ENCODE peak calls at places on chromosomes 13 and 19, in five cellular contexts. J is CD4-positive, alpha-beta T cell; D is uterus; U is AG04450; S is effector memory CD4-positive, alpha-beta T cell. P is an unnamed sample.

GRCh38 chr13:45242070-45242469 is 41.2 kb upstream of the KCTD4 start:
- DNase-seq in J (no peak), S (no peak), D (no peak), U (no peak), P (no peak)

GRCh38 chr19:51690359-51691121 is 2.6 kb upstream of the SPACA6 start:
- DNase-seq in U (peak), J (peak), S (peak), D (peak), P (peak)

GRCh38 chr19:31350693-31351211 is 1.5 kb upstream of the TSHZ3 start:
- DNase-seq in J (no peak), D (peak), S (no peak), U (no peak), P (peak)

GRCh38 chr13:80454245-80454644 is 113.3 kb upstream of the SPRY2 start:
- DNase-seq in J (no peak), U (no peak), D (no peak), S (no peak), P (no peak)

GRCh38 chr13:113816925-113817859 is 46.7 kb downstream of the GAS6 start:
- DNase-seq in J (peak), S (peak), D (peak), U (peak), P (peak)

GRCh38 chr13:89269737-89270136 is 1598.6 kb downstream of the SLITRK5 start:
- DNase-seq in S (no peak), U (no peak), J (no peak), D (no peak), P (no peak)

GRCh38 chr13:109756778-109757177 is 29.6 kb downstream of the IRS2 start:
- DNase-seq in D (no peak), J (no peak), U (no peak), S (no peak), P (no peak)

GRCh38 chr13:67416047-67416925 is 186.2 kb upstream of the PCDH9 start:
- DNase-seq in J (no peak), D (no peak), S (no peak), U (peak), P (no peak)

GRCh38 chr13:95201814-95202521 is 99.3 kb downstream of the ABCC4 start:
- DNase-seq in D (no peak), U (no peak), J (no peak), S (no peak), P (no peak)

GRCh38 chr13:33383724-33384577 is 98.4 kb upstream of the STARD13 start:
- DNase-seq in D (no peak), J (no peak), U (no peak), S (no peak), P (no peak)

GRCh38 chr13:66265446-66265845 is 964.7 kb downstream of the PCDH9 start:
- DNase-seq in D (no peak), U (no peak), J (no peak), S (no peak), P (no peak)

GRCh38 chr19:7512400-7512851 is 3.5 kb upstream of the ZNF358 start:
- DNase-seq in U (no peak), S (no peak), D (no peak), J (no peak), P (no peak)

GRCh38 chr13:50026788-50027473 is 11.7 kb downstream of the KCNRG start:
- DNase-seq in S (no peak), U (no peak), D (no peak), J (no peak), P (no peak)

GRCh38 chr19:52398091-52398461 is 427 bp downstream of the ZNF528 start:
- DNase-seq in S (no peak), U (no peak), D (no peak), J (no peak), P (no peak)

GRCh38 chr19:1040476-1041271 is 767 bp downstream of the ABCA7 start:
- DNase-seq in U (peak), D (peak), J (peak), S (peak), P (peak)

GRCh38 chr19:46785054-46785979 is 3.1 kb downstream of the SLC1A5 start:
- DNase-seq in U (no peak), D (no peak), J (no peak), S (no peak), P (no peak)

DNA sequence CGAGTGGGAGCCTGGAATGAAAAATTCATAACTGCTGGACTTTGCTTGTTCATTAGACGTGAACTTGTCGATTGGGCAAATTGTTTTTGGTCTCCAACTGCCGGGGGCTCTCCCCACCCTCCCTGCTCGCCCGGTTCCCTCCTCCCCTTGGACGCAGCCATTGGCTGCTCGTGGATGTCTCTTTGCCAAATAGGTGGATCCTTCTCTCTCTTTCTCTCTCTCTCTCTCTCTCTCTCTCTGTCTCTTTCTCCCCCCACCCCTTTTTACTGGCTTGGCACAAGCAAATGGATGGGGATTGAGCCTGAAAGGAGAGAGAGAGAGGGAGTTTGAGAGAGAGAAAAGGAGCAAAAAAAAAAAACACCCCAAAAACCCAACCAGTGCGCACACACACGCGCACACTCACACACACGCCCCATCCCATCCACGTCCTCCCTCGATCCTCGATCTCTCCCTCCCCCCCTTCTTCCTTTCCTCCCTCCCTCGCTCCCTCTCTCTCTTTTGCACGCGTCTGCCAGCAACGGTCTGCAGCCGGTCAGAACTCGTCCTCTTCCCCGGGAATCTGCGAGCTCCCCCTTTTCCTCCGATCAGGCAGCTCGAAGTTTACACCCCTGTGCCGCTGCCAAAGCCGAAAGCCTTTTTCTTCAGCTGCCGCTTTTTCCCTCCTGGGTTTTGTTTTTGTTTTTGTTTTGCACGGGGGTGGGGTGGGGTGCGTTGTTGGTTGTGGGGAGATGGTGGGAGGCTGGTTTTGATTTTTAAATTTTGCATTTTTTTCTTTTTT is 27.8 kb downstream of the NFIX start:
- DNase-seq in J (no peak), S (no peak), U (peak), D (peak), P (peak)
- H3K27ac ChIP-seq in J (no peak), S (no peak), U (peak), D (peak), P (peak)

GRCh38 chr19:3450796-3451411 is 29.4 kb downstream of the SMIM24 start:
- DNase-seq in J (no peak), U (peak), D (peak), S (no peak), P (no peak)
- H3K27ac ChIP-seq in J (no peak), U (peak), D (peak), S (no peak), P (no peak)

GRCh38 chr13:100532836-100533435 is 55.7 kb downstream of the GGACT start:
- DNase-seq in U (no peak), D (no peak), J (no peak), S (no peak), P (no peak)
- H3K27ac ChIP-seq in U (no peak), D (no peak), J (no peak), S (no peak), P (no peak)

DNA sequence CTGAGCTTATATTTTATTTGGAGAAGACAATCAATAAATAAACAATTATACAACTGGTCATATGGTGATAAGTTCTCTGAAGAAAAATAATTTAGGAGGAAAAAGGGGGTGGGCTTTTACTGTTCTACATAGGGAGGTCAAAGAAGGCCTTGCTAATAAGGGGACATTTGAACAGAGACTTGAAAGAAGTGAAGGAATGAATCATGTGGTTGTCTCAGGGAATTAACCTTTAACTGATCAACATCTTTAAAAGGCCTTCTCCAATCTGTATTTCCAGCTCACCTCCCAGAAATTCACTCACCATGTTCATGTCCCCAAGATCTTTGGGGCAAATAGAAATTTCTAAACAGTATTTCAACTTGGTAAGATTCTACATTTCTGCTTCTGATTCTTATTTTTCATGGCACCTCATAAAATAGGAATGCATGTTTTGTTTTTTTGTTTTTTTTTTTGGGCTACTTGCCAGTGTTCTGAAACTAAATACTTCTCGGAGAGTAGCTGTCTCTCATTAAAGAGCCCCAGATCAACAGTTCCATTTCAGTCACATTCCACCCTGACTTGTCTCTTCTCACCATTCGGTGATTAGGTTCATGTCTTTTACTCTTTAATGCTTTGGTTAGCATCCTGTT is 19.2 kb upstream of the LPAR6 start:
- DNase-seq in D (no peak), U (no peak), J (no peak), S (no peak), P (no peak)
- H3K27ac ChIP-seq in D (peak), U (no peak), J (no peak), S (no peak), P (peak)

GRCh38 chr13:87536899-87537298 is 134.3 kb upstream of the SLITRK5 start:
- DNase-seq in J (no peak), U (no peak), S (no peak), D (no peak), P (no peak)
- H3K27ac ChIP-seq in J (no peak), U (no peak), S (no peak), D (no peak), P (no peak)

GRCh38 chr13:75789451-75790197 is 153.5 kb downstream of the LMO7 start:
- DNase-seq in D (no peak), U (no peak), J (no peak), S (no peak), P (no peak)
- H3K27ac ChIP-seq in D (no peak), U (no peak), J (no peak), S (no peak), P (no peak)

GRCh38 chr19:30154410-30154809 is 212.4 kb downstream of the URI1 start:
- DNase-seq in U (no peak), J (no peak), D (no peak), S (no peak), P (no peak)
- H3K27ac ChIP-seq in U (no peak), J (no peak), D (no peak), S (no peak), P (no peak)

GRCh38 chr19:14139944-14140343 is 3.6 kb upstream of the ASF1B start:
- DNase-seq in S (no peak), D (no peak), J (no peak), U (no peak), P (no peak)

GRCh38 chr19:14138576-14139265 is 2.3 kb upstream of the ASF1B start:
- DNase-seq in U (no peak), D (no peak), S (no peak), J (no peak), P (no peak)

GRCh38 chr19:14135985-14136508 is 342 bp downstream of the ASF1B start:
- DNase-seq in U (no peak), J (no peak), D (no peak), S (no peak), P (no peak)

GRCh38 chr19:14136509-14137281 is at the start of gene ASF1B:
- DNase-seq in J (peak), U (peak), S (peak), D (peak), P (peak)

DNA sequence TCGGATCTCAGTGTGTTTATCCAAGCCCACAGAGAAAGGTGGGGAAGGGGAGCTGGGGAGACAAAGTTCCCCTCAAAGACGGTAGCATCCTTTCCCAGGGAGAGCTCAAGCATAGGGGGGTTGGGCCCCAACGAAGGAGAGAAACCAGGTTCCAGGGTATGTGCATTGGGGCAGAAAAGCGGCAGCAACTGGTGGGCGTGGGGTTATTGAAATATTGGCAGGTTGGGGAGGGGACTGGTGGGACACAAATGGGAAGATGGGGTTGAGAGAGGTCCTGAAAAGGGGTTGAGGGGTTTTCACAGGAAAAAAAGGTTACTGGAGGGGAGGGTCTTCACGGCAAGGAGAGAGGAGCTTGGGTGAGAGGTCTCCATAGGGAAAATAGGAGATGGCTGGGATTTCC is 1.0 kb downstream of the ASF1B start:
- DNase-seq in U (no peak), D (no peak), S (no peak), J (no peak), P (no peak)
- H3K27ac ChIP-seq in U (no peak), D (no peak), S (no peak), J (no peak), P (no peak)

P was measured in caudate nucleus.